ENCODE peak calls at places on chromosomes 6 and 20, in ten cellular contexts. One of them, this sample, is unnamed.

GRCh38 chr6:139763468-139764214 is 389.2 kb upstream of the CITED2 start:
- DNase-seq in A549: no peak
- DNase-seq in tibial nerve: no peak
- DNase-seq in astrocyte of the spinal cord: no peak
- DNase-seq in fibroblast of mammary gland: peak
- DNase-seq in cardiac muscle cell: no peak
- DNase-seq in kidney: no peak
- DNase-seq in AG09309: peak
- DNase-seq in H1: no peak
- DNase-seq in CD8-positive, alpha-beta T cell: no peak
- DNase-seq in this sample: no peak

GRCh38 chr6:158536891-158537798 is 22.7 kb upstream of the TMEM181 start:
- DNase-seq in A549: no peak
- DNase-seq in AG09309: no peak
- DNase-seq in tibial nerve: no peak
- DNase-seq in fibroblast of mammary gland: peak
- DNase-seq in CD8-positive, alpha-beta T cell: no peak
- DNase-seq in cardiac muscle cell: peak
- DNase-seq in astrocyte of the spinal cord: no peak
- DNase-seq in H1: peak
- DNase-seq in kidney: peak
- DNase-seq in this sample: no peak

GRCh38 chr6:28838289-28838633 is 85.5 kb downstream of the TRIM27 start:
- DNase-seq in A549: peak
- DNase-seq in CD8-positive, alpha-beta T cell: peak
- DNase-seq in cardiac muscle cell: peak
- DNase-seq in astrocyte of the spinal cord: peak
- DNase-seq in tibial nerve: no peak
- DNase-seq in H1: peak
- DNase-seq in kidney: no peak
- DNase-seq in fibroblast of mammary gland: peak
- DNase-seq in AG09309: peak
- DNase-seq in this sample: peak

GRCh38 chr6:61842005-61842404 is 444.0 kb downstream of the KHDRBS2 start:
- DNase-seq in AG09309: no peak
- DNase-seq in H1: no peak
- DNase-seq in cardiac muscle cell: no peak
- DNase-seq in fibroblast of mammary gland: no peak
- DNase-seq in astrocyte of the spinal cord: no peak
- DNase-seq in kidney: no peak
- DNase-seq in A549: no peak
- DNase-seq in CD8-positive, alpha-beta T cell: no peak
- DNase-seq in tibial nerve: no peak
- DNase-seq in this sample: no peak

GRCh38 chr6:148771896-148772554 is 25.2 kb downstream of the UST start:
- DNase-seq in kidney: no peak
- DNase-seq in cardiac muscle cell: no peak
- DNase-seq in A549: no peak
- DNase-seq in H1: no peak
- DNase-seq in astrocyte of the spinal cord: no peak
- DNase-seq in CD8-positive, alpha-beta T cell: no peak
- DNase-seq in tibial nerve: no peak
- DNase-seq in fibroblast of mammary gland: no peak
- DNase-seq in AG09309: no peak
- DNase-seq in this sample: no peak

GRCh38 chr20:25282796-25283195 is 34.9 kb downstream of the PYGB start:
- DNase-seq in AG09309: no peak
- DNase-seq in H1: peak
- DNase-seq in kidney: peak
- DNase-seq in astrocyte of the spinal cord: no peak
- DNase-seq in A549: no peak
- DNase-seq in cardiac muscle cell: no peak
- DNase-seq in fibroblast of mammary gland: no peak
- DNase-seq in CD8-positive, alpha-beta T cell: no peak
- DNase-seq in tibial nerve: peak
- DNase-seq in this sample: no peak

GRCh38 chr20:61728786-61729365 is 336.8 kb downstream of the TAF4 start:
- DNase-seq in CD8-positive, alpha-beta T cell: no peak
- DNase-seq in AG09309: no peak
- DNase-seq in cardiac muscle cell: no peak
- DNase-seq in H1: no peak
- DNase-seq in kidney: peak
- DNase-seq in A549: no peak
- DNase-seq in fibroblast of mammary gland: no peak
- DNase-seq in astrocyte of the spinal cord: no peak
- DNase-seq in tibial nerve: no peak
- DNase-seq in this sample: no peak

GRCh38 chr6:105952762-105953700 is 133.1 kb upstream of the PRDM1 start:
- DNase-seq in fibroblast of mammary gland: no peak
- DNase-seq in CD8-positive, alpha-beta T cell: no peak
- DNase-seq in tibial nerve: no peak
- DNase-seq in A549: no peak
- DNase-seq in astrocyte of the spinal cord: no peak
- DNase-seq in AG09309: no peak
- DNase-seq in cardiac muscle cell: no peak
- DNase-seq in kidney: no peak
- DNase-seq in H1: no peak
- DNase-seq in this sample: no peak

DNA sequence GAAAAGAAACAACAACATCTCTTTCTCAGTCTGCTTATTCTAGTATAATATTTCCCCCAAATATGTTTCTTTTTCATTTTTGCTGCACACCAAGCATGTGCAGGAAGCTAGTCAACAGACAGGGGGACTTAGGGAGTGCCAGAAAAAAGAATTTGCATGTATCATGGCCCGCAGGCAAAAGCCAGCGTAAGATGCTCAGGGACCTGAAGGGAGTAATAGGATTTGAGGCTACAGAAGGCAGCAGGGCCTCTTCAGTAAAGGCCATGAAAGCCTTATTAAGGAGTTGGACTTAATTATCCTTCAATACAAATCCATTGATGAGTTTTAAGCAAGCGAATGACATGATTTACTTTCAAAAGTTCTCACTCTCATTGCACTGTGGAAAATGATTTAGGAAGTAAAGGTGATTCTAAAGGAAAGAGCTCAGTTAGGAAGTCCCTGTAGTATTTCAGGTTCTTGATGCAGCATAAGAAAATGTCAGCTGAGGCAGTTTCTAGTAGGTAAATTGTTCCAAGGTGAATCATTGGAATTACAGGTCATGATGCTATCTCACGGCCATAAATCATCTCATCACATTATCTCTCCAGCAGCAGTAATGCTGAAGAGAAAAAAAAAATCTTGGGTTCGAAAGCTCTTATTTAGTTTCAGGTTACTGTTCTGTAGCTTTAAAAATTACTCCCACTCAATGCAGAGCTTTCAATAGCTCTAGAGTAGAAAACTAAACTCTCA is 94.8 kb downstream of the PTCHD4 start:
- DNase-seq in cardiac muscle cell: no peak
- DNase-seq in H1: no peak
- DNase-seq in astrocyte of the spinal cord: no peak
- DNase-seq in AG09309: no peak
- DNase-seq in fibroblast of mammary gland: no peak
- DNase-seq in CD8-positive, alpha-beta T cell: no peak
- DNase-seq in kidney: no peak
- DNase-seq in A549: no peak
- DNase-seq in tibial nerve: no peak
- DNase-seq in this sample: no peak
- TF ChIP-seq CTCF in cardiac muscle cell: no peak
- TF ChIP-seq CTCF in H1: no peak
- TF ChIP-seq CTCF in astrocyte of the spinal cord: no peak
- TF ChIP-seq CTCF in AG09309: no peak
- TF ChIP-seq CTCF in fibroblast of mammary gland: no peak
- TF ChIP-seq CTCF in CD8-positive, alpha-beta T cell: no peak
- TF ChIP-seq CTCF in kidney: no peak
- TF ChIP-seq CTCF in A549: no peak
- TF ChIP-seq CTCF in tibial nerve: no peak
- TF ChIP-seq CTCF in this sample: no peak

DNA sequence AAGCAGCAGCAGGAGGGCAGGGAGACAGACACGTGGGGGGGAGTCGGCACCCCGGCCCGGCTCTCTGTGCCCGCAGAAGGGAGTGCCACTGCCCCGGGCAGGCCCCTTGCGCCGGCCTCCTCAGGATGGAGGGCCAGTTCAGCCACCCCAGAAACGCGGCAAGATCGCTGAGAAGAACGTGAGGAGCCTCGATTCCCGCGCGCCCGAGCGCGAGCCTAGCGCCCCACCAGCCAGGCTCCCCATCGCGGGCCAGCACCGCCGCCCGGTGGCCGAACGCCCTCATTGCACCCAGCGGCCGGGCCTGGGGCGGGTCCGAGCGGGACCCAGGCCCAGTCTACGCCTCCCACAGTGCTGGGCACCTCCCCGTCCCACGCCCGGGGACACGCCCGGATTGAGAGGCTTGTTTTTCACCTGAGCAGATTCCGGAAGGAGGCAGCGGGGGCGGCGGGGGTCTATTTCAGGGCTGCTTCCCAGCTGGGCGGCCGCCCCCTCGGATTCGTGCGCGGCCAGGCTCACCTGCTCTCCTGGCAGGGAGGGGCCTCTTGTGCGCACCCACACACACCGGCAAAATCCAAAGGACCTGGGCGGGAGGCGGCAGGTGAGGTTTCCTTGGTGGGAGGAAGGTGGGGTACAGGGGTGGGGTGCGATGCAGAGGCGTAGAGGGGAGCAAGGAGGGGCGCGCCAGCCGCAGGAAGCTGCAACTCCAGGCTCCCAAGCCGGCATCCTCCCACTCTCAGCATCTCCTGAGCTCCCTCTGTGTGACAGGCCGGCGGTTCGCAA is 9.0 kb upstream of the GRM4 start:
- DNase-seq in tibial nerve: no peak
- DNase-seq in H1: peak
- DNase-seq in fibroblast of mammary gland: peak
- DNase-seq in AG09309: no peak
- DNase-seq in CD8-positive, alpha-beta T cell: peak
- DNase-seq in cardiac muscle cell: peak
- DNase-seq in A549: peak
- DNase-seq in astrocyte of the spinal cord: peak
- DNase-seq in kidney: peak
- DNase-seq in this sample: no peak
- H3K4me3 ChIP-seq in tibial nerve: peak
- H3K4me3 ChIP-seq in H1: peak
- H3K4me3 ChIP-seq in fibroblast of mammary gland: no peak
- H3K4me3 ChIP-seq in AG09309: peak
- H3K4me3 ChIP-seq in CD8-positive, alpha-beta T cell: peak
- H3K4me3 ChIP-seq in cardiac muscle cell: peak
- H3K4me3 ChIP-seq in A549: peak
- H3K4me3 ChIP-seq in astrocyte of the spinal cord: no peak
- H3K4me3 ChIP-seq in kidney: no peak
- H3K4me3 ChIP-seq in this sample: peak

GRCh38 chr20:32672315-32672981 is 1.3 kb downstream of the C20orf203 start:
- DNase-seq in A549: no peak
- DNase-seq in fibroblast of mammary gland: no peak
- DNase-seq in H1: no peak
- DNase-seq in AG09309: no peak
- DNase-seq in astrocyte of the spinal cord: no peak
- DNase-seq in tibial nerve: no peak
- DNase-seq in CD8-positive, alpha-beta T cell: no peak
- DNase-seq in kidney: no peak
- DNase-seq in cardiac muscle cell: no peak
- DNase-seq in this sample: no peak

GRCh38 chr20:32672982-32673727 is 586 bp downstream of the C20orf203 start:
- DNase-seq in tibial nerve: no peak
- DNase-seq in A549: no peak
- DNase-seq in kidney: no peak
- DNase-seq in CD8-positive, alpha-beta T cell: peak
- DNase-seq in fibroblast of mammary gland: no peak
- DNase-seq in H1: no peak
- DNase-seq in AG09309: no peak
- DNase-seq in astrocyte of the spinal cord: no peak
- DNase-seq in cardiac muscle cell: no peak
- DNase-seq in this sample: no peak

GRCh38 chr20:32675223-32675975 is 1.7 kb upstream of the C20orf203 start:
- DNase-seq in AG09309: no peak
- DNase-seq in cardiac muscle cell: no peak
- DNase-seq in kidney: no peak
- DNase-seq in astrocyte of the spinal cord: no peak
- DNase-seq in fibroblast of mammary gland: no peak
- DNase-seq in tibial nerve: no peak
- DNase-seq in H1: no peak
- DNase-seq in A549: no peak
- DNase-seq in CD8-positive, alpha-beta T cell: no peak
- DNase-seq in this sample: no peak

GRCh38 chr20:32670773-32671455 is 2.8 kb downstream of the C20orf203 start:
- DNase-seq in tibial nerve: no peak
- DNase-seq in H1: no peak
- DNase-seq in kidney: no peak
- DNase-seq in astrocyte of the spinal cord: no peak
- DNase-seq in AG09309: no peak
- DNase-seq in fibroblast of mammary gland: no peak
- DNase-seq in CD8-positive, alpha-beta T cell: no peak
- DNase-seq in A549: no peak
- DNase-seq in cardiac muscle cell: no peak
- DNase-seq in this sample: no peak

GRCh38 chr20:32674362-32674789 is 635 bp upstream of the C20orf203 start:
- DNase-seq in fibroblast of mammary gland: peak
- DNase-seq in cardiac muscle cell: peak
- DNase-seq in A549: peak
- DNase-seq in AG09309: no peak
- DNase-seq in kidney: no peak
- DNase-seq in astrocyte of the spinal cord: peak
- DNase-seq in CD8-positive, alpha-beta T cell: peak
- DNase-seq in H1: peak
- DNase-seq in tibial nerve: no peak
- DNase-seq in this sample: peak
- TF ChIP-seq CTCF in fibroblast of mammary gland: peak
- TF ChIP-seq CTCF in cardiac muscle cell: peak
- TF ChIP-seq CTCF in A549: peak
- TF ChIP-seq CTCF in AG09309: peak
- TF ChIP-seq CTCF in kidney: peak
- TF ChIP-seq CTCF in astrocyte of the spinal cord: peak
- TF ChIP-seq CTCF in CD8-positive, alpha-beta T cell: peak
- TF ChIP-seq CTCF in H1: peak
- TF ChIP-seq CTCF in tibial nerve: peak
- TF ChIP-seq CTCF in this sample: peak

GRCh38 chr20:11689262-11689661 is 228.4 kb upstream of the BTBD3 start:
- DNase-seq in cardiac muscle cell: no peak
- DNase-seq in fibroblast of mammary gland: no peak
- DNase-seq in AG09309: no peak
- DNase-seq in kidney: no peak
- DNase-seq in CD8-positive, alpha-beta T cell: no peak
- DNase-seq in astrocyte of the spinal cord: no peak
- DNase-seq in H1: no peak
- DNase-seq in A549: no peak
- DNase-seq in tibial nerve: no peak
- DNase-seq in this sample: no peak

GRCh38 chr20:11694467-11694866 is 223.2 kb upstream of the BTBD3 start:
- DNase-seq in kidney: no peak
- DNase-seq in tibial nerve: no peak
- DNase-seq in H1: no peak
- DNase-seq in fibroblast of mammary gland: no peak
- DNase-seq in cardiac muscle cell: no peak
- DNase-seq in astrocyte of the spinal cord: no peak
- DNase-seq in AG09309: no peak
- DNase-seq in A549: no peak
- DNase-seq in CD8-positive, alpha-beta T cell: no peak
- DNase-seq in this sample: no peak

GRCh38 chr20:11697055-11697454 is 220.6 kb upstream of the BTBD3 start:
- DNase-seq in fibroblast of mammary gland: no peak
- DNase-seq in H1: no peak
- DNase-seq in AG09309: no peak
- DNase-seq in tibial nerve: no peak
- DNase-seq in CD8-positive, alpha-beta T cell: no peak
- DNase-seq in cardiac muscle cell: no peak
- DNase-seq in A549: no peak
- DNase-seq in astrocyte of the spinal cord: no peak
- DNase-seq in kidney: no peak
- DNase-seq in this sample: no peak

GRCh38 chr20:11691766-11692165 is 225.9 kb upstream of the BTBD3 start:
- DNase-seq in fibroblast of mammary gland: no peak
- DNase-seq in cardiac muscle cell: no peak
- DNase-seq in CD8-positive, alpha-beta T cell: no peak
- DNase-seq in astrocyte of the spinal cord: no peak
- DNase-seq in AG09309: no peak
- DNase-seq in tibial nerve: no peak
- DNase-seq in kidney: no peak
- DNase-seq in H1: no peak
- DNase-seq in A549: no peak
- DNase-seq in this sample: no peak

GRCh38 chr20:11692567-11692966 is 225.1 kb upstream of the BTBD3 start:
- DNase-seq in kidney: no peak
- DNase-seq in fibroblast of mammary gland: no peak
- DNase-seq in A549: no peak
- DNase-seq in H1: no peak
- DNase-seq in astrocyte of the spinal cord: no peak
- DNase-seq in AG09309: no peak
- DNase-seq in tibial nerve: no peak
- DNase-seq in CD8-positive, alpha-beta T cell: no peak
- DNase-seq in cardiac muscle cell: no peak
- DNase-seq in this sample: no peak
- H3K4me3 ChIP-seq in kidney: no peak
- H3K4me3 ChIP-seq in fibroblast of mammary gland: no peak
- H3K4me3 ChIP-seq in A549: no peak
- H3K4me3 ChIP-seq in H1: no peak
- H3K4me3 ChIP-seq in astrocyte of the spinal cord: no peak
- H3K4me3 ChIP-seq in AG09309: no peak
- H3K4me3 ChIP-seq in tibial nerve: no peak
- H3K4me3 ChIP-seq in CD8-positive, alpha-beta T cell: no peak
- H3K4me3 ChIP-seq in cardiac muscle cell: no peak
- H3K4me3 ChIP-seq in this sample: no peak